ENCODE peak calls at places on chromosomes 11 and 22, in ten cellular contexts. H is spleen, G is H1, T is adrenal gland, X is breast epithelium, J is sigmoid colon, I is IMR-90, Q is body of pancreas, N is transverse colon, F is suprapubic skin. L is an unnamed sample. For H3K4me1, the result is how much of the 10 kb centered on the place peaks cover.

GRCh38 chr11:116136987-116137674 is 632.9 kb upstream of the CADM1 start:
- DNase-seq in H (no peak), G (no peak), T (no peak), X (no peak), J (no peak), I (no peak), Q (no peak), N (peak), F (no peak), L (no peak)

GRCh38 chr11:69295079-69295994 is 1.4 kb downstream of the MYEOV start:
- DNase-seq in H (peak), G (no peak), T (no peak), X (no peak), J (no peak), I (no peak), Q (no peak), N (no peak), F (no peak), L (no peak)

GRCh38 chr22:29254283-29254653 is 13.5 kb downstream of the RHBDD3 start:
- DNase-seq in H (no peak), G (no peak), T (no peak), X (no peak), J (no peak), I (no peak), Q (no peak), N (no peak), F (no peak), L (no peak)

GRCh38 chr11:83241291-83241946 is 44.7 kb downstream of the CCDC90B start:
- DNase-seq in H (no peak), G (no peak), T (peak), X (no peak), J (no peak), I (peak), Q (peak), N (peak), F (no peak), L (peak)

GRCh38 chr11:1083621-1084551 is 9.2 kb downstream of the MUC2 start:
- DNase-seq in H (peak), G (no peak), T (no peak), X (peak), J (peak), I (no peak), Q (no peak), N (no peak), F (no peak), L (no peak)

GRCh38 chr11:103546236-103546635 is 437.0 kb downstream of the DYNC2H1 start:
- DNase-seq in H (no peak), G (no peak), T (no peak), X (no peak), J (no peak), I (peak), Q (no peak), N (no peak), F (no peak), L (no peak)

GRCh38 chr11:45646275-45646970 is 19.0 kb downstream of the CHST1 start:
- DNase-seq in H (peak), G (no peak), T (no peak), X (no peak), J (no peak), I (peak), Q (no peak), N (no peak), F (peak), L (no peak)

GRCh38 chr11:86671386-86672006 is 920 bp downstream of the ME3 start:
- DNase-seq in H (peak), G (no peak), T (peak), X (peak), J (peak), I (no peak), Q (peak), N (peak), F (peak), L (peak)

GRCh38 chr11:47980093-47980906 is at the start of gene PTPRJ:
- DNase-seq in H (peak), G (no peak), T (peak), X (peak), J (peak), I (peak), Q (peak), N (peak), F (no peak), L (peak)

GRCh38 chr11:6813651-6814050 is 14.2 kb upstream of the OR6A2 start:
- DNase-seq in H (no peak), G (no peak), T (no peak), X (no peak), J (no peak), I (no peak), Q (no peak), N (no peak), F (no peak), L (no peak)

GRCh38 chr11:73520358-73521061 is 77.4 kb downstream of the FAM168A start:
- DNase-seq in H (no peak), G (no peak), T (no peak), X (no peak), J (no peak), I (peak), Q (no peak), N (no peak), F (no peak), L (no peak)

GRCh38 chr11:64314805-64315561 is 2.4 kb downstream of the TRMT112 start:
- DNase-seq in H (no peak), G (no peak), T (no peak), X (no peak), J (no peak), I (no peak), Q (peak), N (no peak), F (no peak), L (no peak)

GRCh38 chr11:62430350-62430749 is 11.5 kb downstream of the SCGB1A1 start:
- DNase-seq in H (no peak), G (no peak), T (no peak), X (no peak), J (no peak), I (no peak), Q (no peak), N (no peak), F (no peak), L (no peak)

GRCh38 chr11:298406-299065 is 790 bp downstream of the IFITM5 start:
- DNase-seq in H (peak), G (no peak), T (no peak), X (no peak), J (peak), I (no peak), Q (peak), N (peak), F (peak), L (no peak)

GRCh38 chr22:23216331-23217170 is 36.2 kb downstream of the BCR start:
- DNase-seq in H (peak), G (no peak), T (no peak), X (no peak), J (no peak), I (no peak), Q (no peak), N (no peak), F (no peak), L (no peak)

GRCh38 chr11:71358122-71358728 is 90.0 kb downstream of the DHCR7 start:
- DNase-seq in H (peak), G (no peak), T (no peak), X (no peak), J (no peak), I (no peak), Q (no peak), N (no peak), F (no peak), L (no peak)

GRCh38 chr11:62370743-62371440 is 33.6 kb downstream of the ASRGL1 start:
- DNase-seq in H (peak), G (no peak), T (no peak), X (no peak), J (no peak), I (no peak), Q (peak), N (peak), F (no peak), L (peak)

GRCh38 chr11:46446343-46446751 is 54.8 kb upstream of the CHRM4 start:
- DNase-seq in H (no peak), G (no peak), T (no peak), X (no peak), J (no peak), I (peak), Q (no peak), N (no peak), F (no peak), L (no peak)

GRCh38 chr22:48352086-48352911 is 1475.4 kb downstream of the BRD1 start:
- DNase-seq in H (peak), G (no peak), T (no peak), X (no peak), J (peak), I (no peak), Q (no peak), N (no peak), F (no peak), L (no peak)

GRCh38 chr11:69041516-69041915 is 7.2 kb upstream of the TPCN2 start:
- DNase-seq in H (no peak), G (no peak), T (no peak), X (no peak), J (no peak), I (peak), Q (no peak), N (no peak), F (no peak), L (no peak)

GRCh38 chr11:132844956-132845355 is 687.3 kb downstream of the OPCML start:
- DNase-seq in H (no peak), G (no peak), T (no peak), X (no peak), J (no peak), I (peak), Q (no peak), N (no peak), F (no peak), L (no peak)

GRCh38 chr11:98300777-98301176 is 720.0 kb upstream of the CNTN5 start:
- DNase-seq in H (no peak), G (no peak), T (no peak), X (no peak), J (no peak), I (no peak), Q (no peak), N (no peak), F (no peak), L (no peak)

GRCh38 chr11:102573851-102574250 is 43.3 kb upstream of the MMP7 start:
- DNase-seq in H (no peak), G (no peak), T (no peak), X (no peak), J (no peak), I (peak), Q (no peak), N (no peak), F (no peak), L (no peak)

GRCh38 chr11:71946144-71946571 is 17.3 kb downstream of the RNF121 start:
- DNase-seq in H (no peak), G (no peak), T (no peak), X (no peak), J (no peak), I (peak), Q (no peak), N (no peak), F (no peak), L (no peak)

GRCh38 chr11:26936109-26936508 is 57.8 kb upstream of the FIBIN start:
- DNase-seq in H (no peak), G (no peak), T (no peak), X (no peak), J (no peak), I (no peak), Q (no peak), N (no peak), F (no peak), L (no peak)

GRCh38 chr11:126415669-126416420 is 60.4 kb downstream of the ST3GAL4 start:
- DNase-seq in H (no peak), G (no peak), T (peak), X (no peak), J (peak), I (no peak), Q (peak), N (peak), F (no peak), L (peak)

GRCh38 chr11:70142171-70142875 is 60.8 kb upstream of the FADD start:
- DNase-seq in H (no peak), G (no peak), T (no peak), X (no peak), J (no peak), I (no peak), Q (no peak), N (no peak), F (no peak), L (no peak)

GRCh38 chr11:69657911-69658605 is 17.1 kb downstream of the LTO1 start:
- DNase-seq in H (peak), G (no peak), T (no peak), X (no peak), J (no peak), I (peak), Q (no peak), N (no peak), F (no peak), L (no peak)

GRCh38 chr11:96472085-96472484 is 82.3 kb downstream of the JRKL start:
- DNase-seq in H (no peak), G (no peak), T (no peak), X (no peak), J (no peak), I (no peak), Q (no peak), N (no peak), F (no peak), L (no peak)

GRCh38 chr11:34730544-34731295 is 109.8 kb downstream of the EHF start:
- DNase-seq in H (no peak), G (no peak), T (no peak), X (no peak), J (no peak), I (no peak), Q (no peak), N (no peak), F (no peak), L (no peak)

GRCh38 chr22:22124374-22124773 is 120.2 kb upstream of the VPREB1 start:
- DNase-seq in H (no peak), G (no peak), T (no peak), X (no peak), J (no peak), I (no peak), Q (no peak), N (no peak), F (no peak), L (no peak)

GRCh38 chr11:45933131-45933821 is 10.8 kb downstream of the LARGE2 start:
- DNase-seq in H (peak), G (no peak), T (peak), X (no peak), J (peak), I (peak), Q (peak), N (no peak), F (no peak), L (no peak)

GRCh38 chr11:21427750-21428149 is 758.4 kb downstream of the NELL1 start:
- DNase-seq in H (no peak), G (no peak), T (no peak), X (no peak), J (no peak), I (no peak), Q (no peak), N (no peak), F (no peak), L (no peak)

GRCh38 chr22:45548991-45549736 is 46.5 kb downstream of the FBLN1 start:
- DNase-seq in H (no peak), G (no peak), T (no peak), X (no peak), J (peak), I (peak), Q (no peak), N (peak), F (no peak), L (no peak)

GRCh38 chr11:70377645-70378044 is 20.7 kb upstream of the CTTN start:
- DNase-seq in H (no peak), G (no peak), T (no peak), X (no peak), J (no peak), I (no peak), Q (no peak), N (no peak), F (no peak), L (no peak)

GRCh38 chr22:19840955-19841640 is 13.6 kb downstream of the GNB1L start:
- DNase-seq in H (no peak), G (no peak), T (no peak), X (no peak), J (no peak), I (no peak), Q (no peak), N (no peak), F (no peak), L (no peak)

GRCh38 chr22:25113316-25113721 is 86.3 kb upstream of the CRYBB3 start:
- DNase-seq in H (no peak), G (no peak), T (peak), X (no peak), J (no peak), I (no peak), Q (no peak), N (peak), F (no peak), L (no peak)

GRCh38 chr11:2927851-2928604 is 1.2 kb downstream of the PHLDA2 start:
- DNase-seq in H (peak), G (no peak), T (no peak), X (no peak), J (no peak), I (peak), Q (no peak), N (peak), F (no peak), L (no peak)

GRCh38 chr11:130103296-130103814 is 33.7 kb downstream of the APLP2 start:
- DNase-seq in H (no peak), G (no peak), T (no peak), X (no peak), J (no peak), I (peak), Q (no peak), N (no peak), F (no peak), L (no peak)

DNA sequence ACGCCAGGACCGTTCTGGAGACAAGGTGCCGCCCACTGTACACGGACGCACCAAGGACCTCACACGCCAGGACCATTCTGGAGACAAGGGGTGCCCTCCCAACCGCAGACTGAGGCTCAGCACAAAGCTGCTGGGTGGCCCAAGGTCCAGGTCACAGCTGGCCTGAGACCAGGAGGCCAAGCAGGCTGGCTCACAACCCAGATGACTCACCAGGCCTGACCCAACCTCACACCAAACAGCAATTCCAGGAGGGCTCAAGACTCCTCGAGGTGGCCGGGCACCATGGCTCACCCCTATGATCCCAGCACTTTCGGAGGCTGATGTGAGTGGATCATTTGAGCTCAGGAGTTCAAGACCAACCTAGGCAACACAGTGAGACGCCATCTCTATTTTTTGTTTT is 14.8 kb downstream of the BRD1 start:
- DNase-seq in H (no peak), G (no peak), T (peak), X (no peak), J (peak), I (peak), Q (no peak), N (no peak), F (no peak), L (no peak)
- H3K4me1 ChIP-seq in H (half or more), G (under half), T (under half), X (under half), J (half or more), I (under half), Q (half or more), N (under half), F (under half), L (under half)

DNA sequence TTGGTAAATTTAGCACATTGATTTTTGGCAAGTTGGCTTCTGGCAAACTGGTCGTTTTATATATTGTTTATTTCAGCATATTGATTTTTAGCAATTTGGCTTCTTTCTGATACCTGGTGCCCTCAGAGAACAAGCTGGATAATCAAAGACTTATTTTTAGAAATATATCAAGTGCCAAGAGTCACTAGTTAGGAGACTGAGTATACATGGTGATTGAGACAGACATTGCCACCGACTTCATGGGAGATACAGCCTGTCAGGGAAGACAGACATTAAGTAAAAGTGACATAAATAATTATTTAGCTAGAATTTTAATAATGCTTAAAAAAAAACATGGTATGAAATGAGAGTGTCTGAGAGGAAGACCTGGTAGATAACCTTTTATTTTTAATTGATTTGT is 242.3 kb upstream of the MTNR1B start:
- DNase-seq in H (no peak), G (no peak), T (no peak), X (no peak), J (no peak), I (no peak), Q (no peak), N (no peak), F (no peak), L (no peak)
- H3K4me3 ChIP-seq in H (no peak), G (no peak), T (no peak), X (no peak), J (no peak), I (no peak), Q (no peak), N (no peak), F (no peak), L (no peak)

DNA sequence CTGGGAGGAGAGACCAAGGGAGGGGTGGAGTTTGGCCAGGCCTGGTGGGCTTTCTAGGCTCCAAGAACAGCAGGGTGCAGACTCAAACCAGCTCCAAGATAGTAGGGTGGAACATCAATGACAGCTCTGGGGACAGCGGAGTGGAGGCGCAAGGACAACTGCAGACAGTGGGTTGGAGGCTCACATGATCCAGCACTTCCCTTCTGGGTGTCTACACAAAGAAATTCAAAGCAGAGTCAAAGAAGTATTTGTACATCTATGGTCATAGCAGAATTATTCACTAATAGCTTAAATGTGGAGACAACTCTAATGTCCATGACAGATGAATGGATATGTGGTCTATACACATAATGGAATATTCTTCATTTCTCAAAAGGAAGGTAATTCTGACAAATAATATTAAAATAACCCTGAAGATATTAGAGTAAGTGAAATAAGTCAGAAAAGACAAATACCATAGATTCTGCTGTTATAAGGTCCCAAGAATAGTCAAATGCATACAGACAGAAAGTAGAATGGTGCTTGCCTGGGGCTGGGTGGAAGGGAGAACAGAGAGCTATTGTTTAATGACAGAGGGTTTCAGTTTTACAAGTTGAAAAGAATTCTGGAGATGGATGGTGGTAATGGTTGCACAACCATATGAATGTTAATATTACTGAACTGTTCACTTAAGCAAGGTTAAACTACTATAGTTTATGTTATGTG is 5.5 kb upstream of the GAB4 start:
- DNase-seq in H (no peak), G (no peak), T (no peak), X (no peak), J (no peak), I (no peak), Q (no peak), N (no peak), F (no peak), L (no peak)
- TF ChIP-seq POLR2A in H (no peak), G (no peak), T (no peak), X (no peak), J (no peak), I (no peak), Q (no peak), N (no peak), F (no peak), L (no peak)

GRCh38 chr11:75797116-75797515 is 17.9 kb upstream of the UVRAG start:
- DNase-seq in H (peak), G (no peak), T (no peak), X (no peak), J (no peak), I (no peak), Q (no peak), N (no peak), F (no peak), L (no peak)

GRCh38 chr11:75800136-75800675 is 14.8 kb upstream of the UVRAG start:
- DNase-seq in H (peak), G (no peak), T (no peak), X (no peak), J (no peak), I (no peak), Q (no peak), N (no peak), F (no peak), L (no peak)

GRCh38 chr11:75795276-75796090 is 19.5 kb upstream of the UVRAG start:
- DNase-seq in H (peak), G (no peak), T (no peak), X (no peak), J (no peak), I (no peak), Q (peak), N (no peak), F (no peak), L (no peak)

GRCh38 chr11:75796091-75796435 is 18.9 kb upstream of the UVRAG start:
- DNase-seq in H (no peak), G (no peak), T (no peak), X (no peak), J (no peak), I (no peak), Q (no peak), N (no peak), F (no peak), L (no peak)

DNA sequence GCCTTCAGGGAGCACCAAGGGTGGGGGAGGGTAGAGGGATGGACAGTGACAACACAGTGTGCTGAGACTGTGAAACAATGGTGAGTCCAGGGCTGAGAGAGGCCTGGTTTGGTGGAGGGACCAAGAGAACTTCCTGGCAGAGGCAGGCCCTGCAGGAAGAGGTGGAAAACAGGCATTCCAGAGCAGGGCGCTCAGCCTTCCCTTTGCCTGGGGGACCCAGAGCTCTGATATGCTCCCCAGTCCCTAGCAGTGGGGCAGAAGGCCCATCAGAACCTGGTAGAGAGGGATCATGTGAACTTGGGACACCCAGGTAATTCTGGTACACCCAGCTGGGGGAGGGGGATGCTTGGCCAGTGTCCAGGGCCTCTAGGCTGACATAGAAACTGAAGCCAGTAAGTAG is 17.2 kb upstream of the UVRAG start:
- DNase-seq in H (peak), G (no peak), T (no peak), X (no peak), J (no peak), I (peak), Q (no peak), N (no peak), F (no peak), L (no peak)
- H3K4me1 ChIP-seq in H (under half), G (under half), T (under half), X (under half), J (under half), I (under half), Q (under half), N (under half), F (under half), L (under half)